ENCODE peak calls at places on chromosomes 5 and 9, in six cellular contexts. Y is K562; W is mucosa of descending colon; L is naive thymus-derived CD4-positive, alpha-beta T cell; J is fibroblast of mammary gland; Z is body of pancreas. H is an unnamed sample.

GRCh38 chr9:24218656-24219055 is 327.0 kb downstream of the IZUMO3 start:
- DNase-seq in Y (no peak), W (no peak), L (no peak), J (no peak), Z (no peak), H (no peak)

GRCh38 chr5:1208221-1208742 is 6.9 kb downstream of the SLC6A19 start:
- DNase-seq in Y (no peak), W (peak; percentile 48), L (no peak), J (no peak), Z (no peak), H (no peak)

GRCh38 chr5:58080573-58080972 is 379.3 kb downstream of the PLK2 start:
- DNase-seq in Y (no peak), W (no peak), L (no peak), J (peak; percentile 14), Z (no peak), H (no peak)

GRCh38 chr5:39843767-39844166 is 419.0 kb upstream of the DAB2 start:
- DNase-seq in Y (no peak), W (no peak), L (no peak), J (no peak), Z (no peak), H (no peak)

GRCh38 chr9:80509358-80509757 is 937.6 kb downstream of the TLE4 start:
- DNase-seq in Y (no peak), W (no peak), L (no peak), J (no peak), Z (no peak), H (no peak)

GRCh38 chr5:151248651-151249050 is 4.3 kb upstream of the GM2A start:
- DNase-seq in Y (no peak), W (no peak), L (no peak), J (no peak), Z (peak; percentile 61), H (no peak)

GRCh38 chr9:15253197-15253596 is 53.8 kb downstream of the TTC39B start:
- DNase-seq in Y (no peak), W (no peak), L (no peak), J (no peak), Z (no peak), H (no peak)

GRCh38 chr9:129351642-129352151 is 173.6 kb upstream of the IER5L start:
- DNase-seq in Y (no peak), W (no peak), L (no peak), J (no peak), Z (no peak), H (no peak)

GRCh38 chr5:80977764-80978163 is 17.6 kb downstream of the RASGRF2 start:
- DNase-seq in Y (no peak), W (no peak), L (no peak), J (no peak), Z (no peak), H (no peak)

GRCh38 chr9:10612649-10613398 is at the start of gene PTPRD:
- DNase-seq in Y (peak; percentile 27), W (no peak), L (no peak), J (peak; percentile 16), Z (peak; percentile 75), H (peak; percentile 50)
- H3K4me3 ChIP-seq in Y (no peak within 1 kb of the TSS), W (no peak within 1 kb of the TSS), L (no peak within 1 kb of the TSS), J (peak within 1 kb of the TSS; percentile 26), Z (peak within 1 kb of the TSS; percentile 1), H (peak within 1 kb of the TSS; percentile 27)

GRCh38 chr9:124219290-124219605 is 38.5 kb upstream of the NEK6 start:
- DNase-seq in Y (no peak), W (no peak), L (no peak), J (no peak), Z (no peak), H (no peak)
- H3K4me3 ChIP-seq in Y (no peak overlapping the region), W (no peak overlapping the region), L (no peak overlapping the region), J (no peak overlapping the region), Z (no peak overlapping the region), H (no peak overlapping the region)

GRCh38 chr9:84152204-84152603 is 171.6 kb downstream of the RMI1 start:
- DNase-seq in Y (no peak), W (no peak), L (no peak), J (no peak), Z (no peak), H (no peak)

GRCh38 chr9:84153885-84154284 is 173.3 kb downstream of the RMI1 start:
- DNase-seq in Y (no peak), W (no peak), L (no peak), J (peak; percentile 55), Z (no peak), H (no peak)

GRCh38 chr9:84146893-84147705 is 166.5 kb downstream of the RMI1 start:
- DNase-seq in Y (no peak), W (no peak), L (no peak), J (no peak), Z (no peak), H (no peak)

GRCh38 chr9:84154320-84154719 is 173.7 kb downstream of the RMI1 start:
- DNase-seq in Y (no peak), W (no peak), L (no peak), J (peak; percentile 68), Z (no peak), H (no peak)

DNA sequence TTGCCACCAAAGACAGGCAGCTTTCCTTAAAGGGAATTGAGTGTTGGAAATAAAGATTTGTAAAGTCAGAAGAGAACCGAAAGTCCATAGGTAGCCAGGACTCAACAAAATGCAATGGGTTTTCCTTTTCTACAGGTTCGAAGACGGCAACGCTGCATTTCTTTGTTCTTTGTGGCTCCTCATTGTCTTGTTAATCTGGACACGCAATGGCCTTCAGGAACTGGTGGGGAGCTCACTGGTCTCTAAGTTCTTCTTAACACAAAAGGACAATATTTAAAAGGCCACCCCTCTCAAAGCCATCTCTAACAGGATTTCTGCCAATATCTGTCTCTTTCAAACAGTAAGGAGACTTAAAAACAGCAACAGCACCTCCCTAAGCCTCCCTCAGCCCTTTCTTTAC is 170.6 kb downstream of the RMI1 start:
- DNase-seq in Y (no peak), W (no peak), L (no peak), J (no peak), Z (no peak), H (no peak)
- H3K4me3 ChIP-seq in Y (no peak overlapping the region), W (no peak overlapping the region), L (no peak overlapping the region), J (no peak overlapping the region), Z (no peak overlapping the region), H (no peak overlapping the region)

DNA sequence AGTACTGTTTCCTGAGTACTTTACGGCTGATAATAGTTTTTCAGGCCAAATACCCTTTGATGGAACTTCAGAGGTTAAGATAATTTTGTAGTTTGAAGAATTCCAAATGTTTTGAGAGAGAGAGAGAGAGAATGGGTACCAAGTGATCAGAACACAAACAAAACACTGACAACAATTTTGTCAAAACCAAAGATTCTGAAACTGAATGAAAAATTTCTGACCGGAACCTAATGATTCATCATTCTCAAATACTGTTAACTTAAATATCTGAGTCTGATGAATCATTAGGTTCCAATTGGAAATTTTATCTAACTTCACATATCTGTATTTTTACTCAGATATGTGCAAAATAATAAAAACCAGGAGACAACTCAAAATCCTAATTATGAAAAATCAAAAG is 4.0 kb downstream of the LMBRD2 start:
- DNase-seq in Y (no peak), W (no peak), L (no peak), J (no peak), Z (no peak), H (no peak)
- H3K4me3 ChIP-seq in Y (no peak overlapping the region), W (no peak overlapping the region), L (no peak overlapping the region), J (no peak overlapping the region), Z (no peak overlapping the region), H (no peak overlapping the region)

GRCh38 chr5:167821669-167822068 is 469.8 kb upstream of the WWC1 start:
- DNase-seq in Y (no peak), W (no peak), L (no peak), J (no peak), Z (no peak), H (no peak)

GRCh38 chr5:167820266-167820988 is 471.0 kb upstream of the WWC1 start:
- DNase-seq in Y (no peak), W (no peak), L (no peak), J (peak; percentile 30), Z (peak; percentile 8), H (no peak)

GRCh38 chr5:167819406-167819805 is 472.0 kb upstream of the WWC1 start:
- DNase-seq in Y (no peak), W (no peak), L (no peak), J (no peak), Z (no peak), H (no peak)

GRCh38 chr5:167822241-167822640 is 469.2 kb upstream of the WWC1 start:
- DNase-seq in Y (no peak), W (no peak), L (no peak), J (no peak), Z (no peak), H (no peak)

DNA sequence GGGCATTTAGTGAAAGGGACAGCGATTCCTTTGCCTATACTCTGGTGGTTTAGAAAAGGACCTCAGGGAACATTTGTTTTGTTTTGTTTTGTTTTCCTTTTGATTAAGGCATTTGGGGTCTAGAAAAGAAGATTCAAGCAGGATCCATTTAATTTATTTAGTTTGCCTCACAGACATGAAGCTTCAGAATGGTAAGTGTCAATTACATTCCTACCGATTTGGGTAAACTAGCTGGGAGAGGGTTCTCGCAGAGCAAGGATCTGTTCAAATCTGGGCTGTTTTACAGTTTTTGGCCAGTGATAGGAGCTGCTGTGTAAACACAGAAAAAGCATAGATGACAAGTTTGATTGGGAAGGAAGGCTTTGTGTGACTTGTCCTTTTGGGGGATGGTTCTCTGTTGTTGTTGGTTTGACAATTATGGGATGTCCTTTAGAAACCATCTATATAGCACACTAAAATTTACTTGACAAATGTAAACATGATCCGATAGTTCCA is 470.3 kb upstream of the WWC1 start:
- DNase-seq in Y (no peak), W (no peak), L (no peak), J (no peak), Z (no peak), H (no peak)
- H3K4me3 ChIP-seq in Y (no peak overlapping the region), W (no peak overlapping the region), L (no peak overlapping the region), J (no peak overlapping the region), Z (no peak overlapping the region), H (no peak overlapping the region)

GRCh38 chr9:137878146-137878941 is 762 bp downstream of the CACNA1B start:
- DNase-seq in Y (peak; percentile 32), W (no peak), L (no peak), J (peak; percentile 5), Z (peak; percentile 29), H (no peak)
- H3K4me3 ChIP-seq in Y (no peak overlapping the region), W (no peak overlapping the region), L (no peak overlapping the region), J (no peak overlapping the region), Z (no peak overlapping the region), H (no peak overlapping the region)

H was measured in Jurkat, Clone E6-1.